ENCODE peak calls at places on chromosomes 7 and 10, in five cellular contexts. One of them, this sample, is unnamed.

GRCh38 chr10:91883549-91884542 is 25.4 kb downstream of the FGFBP3 start:
- DNase-seq in prostate gland: peak
- DNase-seq in OCI-LY7: no peak
- DNase-seq in activated CD8-positive, alpha-beta T cell treated with anti-CD3 and anti-CD28 coated beads for 36 hours: no peak
- DNase-seq in A549: no peak
- DNase-seq in this sample: no peak

GRCh38 chr7:139875821-139876241 is 46.8 kb downstream of the TBXAS1 start:
- DNase-seq in prostate gland: no peak
- DNase-seq in OCI-LY7: no peak
- DNase-seq in A549: no peak
- DNase-seq in activated CD8-positive, alpha-beta T cell treated with anti-CD3 and anti-CD28 coated beads for 36 hours: no peak
- DNase-seq in this sample: no peak

GRCh38 chr10:89427629-89428028 is 13.3 kb downstream of the IFIT5 start:
- DNase-seq in prostate gland: no peak
- DNase-seq in A549: no peak
- DNase-seq in activated CD8-positive, alpha-beta T cell treated with anti-CD3 and anti-CD28 coated beads for 36 hours: no peak
- DNase-seq in OCI-LY7: no peak
- DNase-seq in this sample: no peak

GRCh38 chr7:27723086-27723485 is 16.9 kb upstream of the TAX1BP1 start:
- DNase-seq in activated CD8-positive, alpha-beta T cell treated with anti-CD3 and anti-CD28 coated beads for 36 hours: no peak
- DNase-seq in A549: no peak
- DNase-seq in prostate gland: no peak
- DNase-seq in OCI-LY7: peak
- DNase-seq in this sample: no peak

GRCh38 chr7:112501958-112502503 is 21.2 kb downstream of the LSMEM1 start:
- DNase-seq in prostate gland: no peak
- DNase-seq in OCI-LY7: no peak
- DNase-seq in A549: no peak
- DNase-seq in activated CD8-positive, alpha-beta T cell treated with anti-CD3 and anti-CD28 coated beads for 36 hours: no peak
- DNase-seq in this sample: no peak

GRCh38 chr7:142188159-142188558 is 69.7 kb downstream of the PRSS58 start:
- DNase-seq in activated CD8-positive, alpha-beta T cell treated with anti-CD3 and anti-CD28 coated beads for 36 hours: no peak
- DNase-seq in OCI-LY7: no peak
- DNase-seq in prostate gland: no peak
- DNase-seq in A549: no peak
- DNase-seq in this sample: no peak

GRCh38 chr7:140200102-140200989 is 23.6 kb upstream of the KDM7A start:
- DNase-seq in A549: peak
- DNase-seq in activated CD8-positive, alpha-beta T cell treated with anti-CD3 and anti-CD28 coated beads for 36 hours: no peak
- DNase-seq in OCI-LY7: no peak
- DNase-seq in prostate gland: peak
- DNase-seq in this sample: no peak

GRCh38 chr10:69220041-69220451 is at the start of gene HKDC1:
- DNase-seq in OCI-LY7: no peak
- DNase-seq in A549: peak
- DNase-seq in prostate gland: no peak
- DNase-seq in activated CD8-positive, alpha-beta T cell treated with anti-CD3 and anti-CD28 coated beads for 36 hours: no peak
- DNase-seq in this sample: no peak

GRCh38 chr7:121924273-121925184 is 51.6 kb downstream of the PTPRZ1 start:
- DNase-seq in A549: no peak
- DNase-seq in prostate gland: no peak
- DNase-seq in activated CD8-positive, alpha-beta T cell treated with anti-CD3 and anti-CD28 coated beads for 36 hours: no peak
- DNase-seq in OCI-LY7: no peak
- DNase-seq in this sample: no peak

GRCh38 chr10:32982293-32982709 is 24.3 kb upstream of the ITGB1 start:
- DNase-seq in activated CD8-positive, alpha-beta T cell treated with anti-CD3 and anti-CD28 coated beads for 36 hours: no peak
- DNase-seq in A549: no peak
- DNase-seq in prostate gland: no peak
- DNase-seq in OCI-LY7: no peak
- DNase-seq in this sample: no peak

GRCh38 chr7:876077-876971 is at the start of gene GET4:
- DNase-seq in A549: peak
- DNase-seq in OCI-LY7: peak
- DNase-seq in prostate gland: peak
- DNase-seq in activated CD8-positive, alpha-beta T cell treated with anti-CD3 and anti-CD28 coated beads for 36 hours: peak
- DNase-seq in this sample: peak

GRCh38 chr7:21125297-21125696 is 302.6 kb upstream of the SP4 start:
- DNase-seq in activated CD8-positive, alpha-beta T cell treated with anti-CD3 and anti-CD28 coated beads for 36 hours: no peak
- DNase-seq in prostate gland: no peak
- DNase-seq in A549: no peak
- DNase-seq in OCI-LY7: no peak
- DNase-seq in this sample: no peak
- TF ChIP-seq CTCF in activated CD8-positive, alpha-beta T cell treated with anti-CD3 and anti-CD28 coated beads for 36 hours: no peak
- TF ChIP-seq CTCF in prostate gland: no peak
- TF ChIP-seq CTCF in A549: no peak
- TF ChIP-seq CTCF in OCI-LY7: no peak
- TF ChIP-seq CTCF in this sample: no peak

GRCh38 chr10:103660364-103661197 is 167.1 kb downstream of the NEURL1 start:
- DNase-seq in A549: no peak
- DNase-seq in prostate gland: peak
- DNase-seq in activated CD8-positive, alpha-beta T cell treated with anti-CD3 and anti-CD28 coated beads for 36 hours: peak
- DNase-seq in OCI-LY7: no peak
- DNase-seq in this sample: peak
- TF ChIP-seq CTCF in A549: no peak
- TF ChIP-seq CTCF in prostate gland: no peak
- TF ChIP-seq CTCF in activated CD8-positive, alpha-beta T cell treated with anti-CD3 and anti-CD28 coated beads for 36 hours: no peak
- TF ChIP-seq CTCF in OCI-LY7: no peak
- TF ChIP-seq CTCF in this sample: peak

DNA sequence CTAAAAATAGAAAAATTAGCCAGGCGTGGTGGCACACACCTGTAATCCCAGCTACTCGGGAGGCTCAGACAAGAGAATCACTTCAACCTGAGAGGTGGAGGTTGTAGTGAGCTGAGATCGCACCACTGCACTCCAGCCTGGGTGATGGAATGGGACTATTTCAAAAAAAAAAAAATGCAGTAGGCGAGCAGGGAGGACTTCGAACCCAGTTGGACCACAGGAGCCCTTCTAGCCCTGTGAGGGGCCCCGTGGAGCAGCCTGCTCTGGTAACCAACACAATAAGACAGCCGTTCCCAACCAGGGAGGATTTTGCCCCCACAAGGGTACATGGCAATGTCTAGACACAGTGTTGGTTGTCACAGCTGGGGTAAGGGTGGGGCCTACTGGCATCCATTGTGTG is 64.0 kb upstream of the BTBD16 start:
- DNase-seq in A549: no peak
- DNase-seq in OCI-LY7: no peak
- DNase-seq in activated CD8-positive, alpha-beta T cell treated with anti-CD3 and anti-CD28 coated beads for 36 hours: no peak
- DNase-seq in prostate gland: no peak
- DNase-seq in this sample: no peak
- TF ChIP-seq CTCF in A549: no peak
- TF ChIP-seq CTCF in OCI-LY7: no peak
- TF ChIP-seq CTCF in activated CD8-positive, alpha-beta T cell treated with anti-CD3 and anti-CD28 coated beads for 36 hours: no peak
- TF ChIP-seq CTCF in prostate gland: no peak
- TF ChIP-seq CTCF in this sample: no peak

GRCh38 chr7:26278769-26279168 is 12.9 kb upstream of the SNX10 start:
- DNase-seq in prostate gland: no peak
- DNase-seq in OCI-LY7: peak
- DNase-seq in A549: peak
- DNase-seq in activated CD8-positive, alpha-beta T cell treated with anti-CD3 and anti-CD28 coated beads for 36 hours: peak
- DNase-seq in this sample: no peak
- TF ChIP-seq CTCF in prostate gland: no peak
- TF ChIP-seq CTCF in OCI-LY7: peak
- TF ChIP-seq CTCF in A549: peak
- TF ChIP-seq CTCF in activated CD8-positive, alpha-beta T cell treated with anti-CD3 and anti-CD28 coated beads for 36 hours: peak
- TF ChIP-seq CTCF in this sample: peak

GRCh38 chr7:117674617-117675016 is 194.8 kb downstream of the CFTR start:
- DNase-seq in A549: no peak
- DNase-seq in OCI-LY7: no peak
- DNase-seq in activated CD8-positive, alpha-beta T cell treated with anti-CD3 and anti-CD28 coated beads for 36 hours: no peak
- DNase-seq in prostate gland: no peak
- DNase-seq in this sample: no peak

GRCh38 chr7:117673367-117673766 is 193.5 kb downstream of the CFTR start:
- DNase-seq in prostate gland: peak
- DNase-seq in A549: no peak
- DNase-seq in OCI-LY7: no peak
- DNase-seq in activated CD8-positive, alpha-beta T cell treated with anti-CD3 and anti-CD28 coated beads for 36 hours: no peak
- DNase-seq in this sample: no peak

GRCh38 chr7:117672433-117672832 is 192.6 kb downstream of the CFTR start:
- DNase-seq in A549: no peak
- DNase-seq in OCI-LY7: no peak
- DNase-seq in prostate gland: peak
- DNase-seq in activated CD8-positive, alpha-beta T cell treated with anti-CD3 and anti-CD28 coated beads for 36 hours: no peak
- DNase-seq in this sample: no peak

GRCh38 chr7:117675519-117676137 is 195.8 kb downstream of the CFTR start:
- DNase-seq in OCI-LY7: no peak
- DNase-seq in A549: no peak
- DNase-seq in prostate gland: no peak
- DNase-seq in activated CD8-positive, alpha-beta T cell treated with anti-CD3 and anti-CD28 coated beads for 36 hours: no peak
- DNase-seq in this sample: no peak

GRCh38 chr7:117673839-117674238 is 194.0 kb downstream of the CFTR start:
- DNase-seq in activated CD8-positive, alpha-beta T cell treated with anti-CD3 and anti-CD28 coated beads for 36 hours: no peak
- DNase-seq in prostate gland: peak
- DNase-seq in A549: peak
- DNase-seq in OCI-LY7: peak
- DNase-seq in this sample: peak
- TF ChIP-seq CTCF in activated CD8-positive, alpha-beta T cell treated with anti-CD3 and anti-CD28 coated beads for 36 hours: no peak
- TF ChIP-seq CTCF in prostate gland: no peak
- TF ChIP-seq CTCF in A549: peak
- TF ChIP-seq CTCF in OCI-LY7: peak
- TF ChIP-seq CTCF in this sample: peak

GRCh38 chr7:102220229-102220850 is 66.3 kb upstream of the SH2B2 start:
- DNase-seq in activated CD8-positive, alpha-beta T cell treated with anti-CD3 and anti-CD28 coated beads for 36 hours: no peak
- DNase-seq in OCI-LY7: no peak
- DNase-seq in prostate gland: no peak
- DNase-seq in A549: no peak
- DNase-seq in this sample: no peak
- TF ChIP-seq CTCF in activated CD8-positive, alpha-beta T cell treated with anti-CD3 and anti-CD28 coated beads for 36 hours: no peak
- TF ChIP-seq CTCF in OCI-LY7: no peak
- TF ChIP-seq CTCF in prostate gland: no peak
- TF ChIP-seq CTCF in A549: no peak
- TF ChIP-seq CTCF in this sample: no peak